ENCODE peak calls at places on chromosomes 7 and 10, in four cellular contexts. One of them, this sample, is unnamed.

GRCh38 chr10:71840177-71840711 is 10.8 kb downstream of the PSAP start:
- DNase-seq in HCT116: no peak
- DNase-seq in GM12878: no peak
- DNase-seq in SK-N-SH: peak; percentile 81
- DNase-seq in this sample: no peak

GRCh38 chr7:63925626-63926460 is 72.8 kb upstream of the ZNF722 start:
- DNase-seq in HCT116: no peak
- DNase-seq in SK-N-SH: peak; percentile 96
- DNase-seq in GM12878: no peak
- DNase-seq in this sample: peak; percentile 83

GRCh38 chr10:103739039-103739764 is 116.2 kb downstream of the SH3PXD2A start:
- DNase-seq in HCT116: no peak
- DNase-seq in SK-N-SH: no peak
- DNase-seq in GM12878: no peak
- DNase-seq in this sample: no peak

GRCh38 chr10:126350216-126350992 is 37.9 kb downstream of the ADAM12 start:
- DNase-seq in GM12878: no peak
- DNase-seq in HCT116: peak; percentile 8
- DNase-seq in SK-N-SH: peak; percentile 58
- DNase-seq in this sample: no peak

GRCh38 chr10:78071857-78072179 is 38.2 kb downstream of the RPS24 start:
- DNase-seq in SK-N-SH: no peak
- DNase-seq in HCT116: no peak
- DNase-seq in GM12878: no peak
- DNase-seq in this sample: no peak

GRCh38 chr10:69088801-69089501 is 1.0 kb downstream of the SRGN start:
- DNase-seq in HCT116: no peak
- DNase-seq in SK-N-SH: no peak
- DNase-seq in GM12878: peak; percentile 61
- DNase-seq in this sample: no peak

GRCh38 chr10:89301231-89301630 is 615 bp upstream of the IFIT2 start:
- DNase-seq in SK-N-SH: no peak
- DNase-seq in GM12878: no peak
- DNase-seq in HCT116: no peak
- DNase-seq in this sample: no peak

GRCh38 chr10:35937538-35937937 is 295.4 kb upstream of the FZD8 start:
- DNase-seq in SK-N-SH: no peak
- DNase-seq in GM12878: no peak
- DNase-seq in HCT116: no peak
- DNase-seq in this sample: no peak

GRCh38 chr7:112224186-112224585 is 17.7 kb downstream of the ZNF277 start:
- DNase-seq in SK-N-SH: no peak
- DNase-seq in HCT116: no peak
- DNase-seq in GM12878: no peak
- DNase-seq in this sample: no peak

GRCh38 chr10:103278862-103279298 is 1.9 kb downstream of the INA start:
- DNase-seq in SK-N-SH: no peak
- DNase-seq in HCT116: no peak
- DNase-seq in GM12878: no peak
- DNase-seq in this sample: peak; percentile 47

GRCh38 chr10:132167041-132167674 is 19.6 kb upstream of the DPYSL4 start:
- DNase-seq in GM12878: no peak
- DNase-seq in SK-N-SH: no peak
- DNase-seq in HCT116: no peak
- DNase-seq in this sample: no peak

GRCh38 chr10:131943021-131943814 is 38.5 kb downstream of the BNIP3 start:
- DNase-seq in HCT116: no peak
- DNase-seq in GM12878: no peak
- DNase-seq in SK-N-SH: peak; percentile 69
- DNase-seq in this sample: peak; percentile 18

GRCh38 chr7:155454183-155455112 is 3.5 kb upstream of the EN2 start:
- DNase-seq in HCT116: no peak
- DNase-seq in GM12878: no peak
- DNase-seq in SK-N-SH: peak; percentile 53
- DNase-seq in this sample: no peak
- TF ChIP-seq JUND in HCT116: no peak
- TF ChIP-seq JUND in GM12878: no peak
- TF ChIP-seq JUND in SK-N-SH: no peak
- TF ChIP-seq JUND in this sample: no peak

DNA sequence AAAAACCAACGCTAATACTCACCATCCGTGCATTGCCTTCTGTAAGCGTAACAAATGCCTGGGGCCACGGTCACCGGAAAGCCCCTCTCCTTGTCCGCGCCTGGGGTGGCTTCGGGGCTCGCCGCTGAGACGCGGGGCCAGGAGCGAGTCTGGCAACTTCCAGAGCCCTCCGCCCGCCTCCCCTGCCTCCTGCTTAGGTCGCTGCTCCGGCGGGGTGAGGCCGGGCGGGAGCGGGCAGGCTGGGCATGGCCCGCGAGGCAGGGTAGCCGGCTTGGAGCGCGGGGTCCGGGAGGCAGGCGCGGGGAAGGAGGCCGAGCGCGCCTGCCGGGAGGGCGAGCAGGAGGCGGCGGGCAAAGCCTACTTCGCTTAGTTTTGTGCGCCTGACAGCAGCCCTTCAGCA is 13.0 kb upstream of the KAT6B start:
- DNase-seq in HCT116: no peak
- DNase-seq in SK-N-SH: no peak
- DNase-seq in GM12878: no peak
- DNase-seq in this sample: no peak
- TF ChIP-seq JUND in HCT116: no peak
- TF ChIP-seq JUND in SK-N-SH: no peak
- TF ChIP-seq JUND in GM12878: no peak
- TF ChIP-seq JUND in this sample: no peak

GRCh38 chr7:128841961-128842673 is 11.9 kb downstream of the FLNC start:
- DNase-seq in SK-N-SH: peak; percentile 87
- DNase-seq in HCT116: no peak
- DNase-seq in GM12878: no peak
- DNase-seq in this sample: peak; percentile 34
- TF ChIP-seq JUND in SK-N-SH: no peak
- TF ChIP-seq JUND in HCT116: no peak
- TF ChIP-seq JUND in GM12878: no peak
- TF ChIP-seq JUND in this sample: no peak

GRCh38 chr7:95255691-95256090 is 68.6 kb downstream of the PON1 start:
- DNase-seq in HCT116: no peak
- DNase-seq in SK-N-SH: no peak
- DNase-seq in GM12878: no peak
- DNase-seq in this sample: no peak
- TF ChIP-seq JUND in HCT116: no peak
- TF ChIP-seq JUND in SK-N-SH: no peak
- TF ChIP-seq JUND in GM12878: no peak
- TF ChIP-seq JUND in this sample: no peak

GRCh38 chr7:151051108-151051507 is 2.8 kb downstream of the ASIC3 start:
- DNase-seq in SK-N-SH: no peak
- DNase-seq in HCT116: no peak
- DNase-seq in GM12878: no peak
- DNase-seq in this sample: no peak
- TF ChIP-seq JUND in SK-N-SH: no peak
- TF ChIP-seq JUND in HCT116: no peak
- TF ChIP-seq JUND in GM12878: no peak
- TF ChIP-seq JUND in this sample: no peak